ENCODE peak calls at places on chromosomes 4 and X, in four cellular contexts. X, W, J and Z are unnamed samples.

GRCh38 chr4:37983951-37984350 is 23.8 kb downstream of the PTTG2 start:
- DNase-seq in X (peak; percentile 31), J (no peak), W (no peak), Z (no peak)

GRCh38 chrX:139932077-139932900 is 564 bp downstream of the ATP11C start:
- DNase-seq in J (no peak), X (peak; percentile 26), W (no peak), Z (no peak)

GRCh38 chr4:15755321-15755750 is 22.8 kb upstream of the CD38 start:
- DNase-seq in X (peak; percentile 69), J (no peak), W (no peak), Z (no peak)

GRCh38 chr4:173185832-173186545 is 17.4 kb downstream of the GALNT7 start:
- DNase-seq in J (no peak), X (no peak), W (no peak), Z (no peak)

GRCh38 chr4:54958236-54958635 is 167.2 kb downstream of the KDR start:
- DNase-seq in J (no peak), W (no peak), X (peak; percentile 22), Z (no peak)

GRCh38 chr4:76674995-76675394 is 222.9 kb downstream of the SOWAHB start:
- DNase-seq in W (no peak), J (no peak), X (no peak), Z (no peak)

GRCh38 chr4:151202381-151202780 is 74.6 kb upstream of the PRSS48 start:
- DNase-seq in J (no peak), X (no peak), W (no peak), Z (no peak)

GRCh38 chr4:41438564-41438963 is 99.4 kb upstream of the LIMCH1 start:
- DNase-seq in W (no peak), X (no peak), J (no peak), Z (no peak)

GRCh38 chr4:70815370-70815769 is 24.3 kb downstream of the GRSF1 start:
- DNase-seq in J (no peak), X (no peak), W (no peak), Z (no peak)

GRCh38 chr4:184108006-184108501 is 109.6 kb downstream of the ENPP6 start:
- DNase-seq in W (no peak), X (no peak), J (no peak), Z (no peak)

GRCh38 chr4:173005912-173006633 is 162.5 kb upstream of the GALNT7 start:
- DNase-seq in X (no peak), J (no peak), W (no peak), Z (no peak)

GRCh38 chr4:25350561-25350960 is 26.5 kb upstream of the ANAPC4 start:
- DNase-seq in X (no peak), J (no peak), W (no peak), Z (peak; percentile 18)

GRCh38 chrX:123077671-123078070 is 106.4 kb upstream of the GRIA3 start:
- DNase-seq in J (no peak), X (no peak), W (no peak), Z (no peak)

GRCh38 chrX:147069926-147070325 is 255.4 kb upstream of the CXorf51A start:
- DNase-seq in J (no peak), W (no peak), X (no peak), Z (no peak)

GRCh38 chr4:151725087-151725486 is 35.7 kb downstream of the GATB start:
- DNase-seq in J (no peak), X (no peak), W (no peak), Z (peak; percentile 44)

GRCh38 chrX:100649550-100650356 is 5.8 kb downstream of the SRPX2 start:
- DNase-seq in W (no peak), J (no peak), X (peak; percentile 90), Z (peak; percentile 69)

GRCh38 chr4:7802093-7802726 is 137.5 kb downstream of the AFAP1 start:
- DNase-seq in X (peak; percentile 85), W (peak; percentile 81), J (peak; percentile 39), Z (peak; percentile 86)

GRCh38 chr4:52376107-52376704 is 282.9 kb downstream of the USP46 start:
- DNase-seq in W (no peak), J (no peak), X (peak; percentile 47), Z (peak; percentile 67)

GRCh38 chr4:169202143-169202699 is 68.5 kb downstream of the SH3RF1 start:
- DNase-seq in W (no peak), J (no peak), X (no peak), Z (no peak)

GRCh38 chrX:17584248-17584681 is 153.0 kb upstream of the SCML1 start:
- DNase-seq in W (no peak), X (peak; percentile 60), J (no peak), Z (peak; percentile 22)

GRCh38 chr4:87326460-87326859 is 3.8 kb upstream of the HSD17B13 start:
- DNase-seq in W (no peak), X (no peak), J (no peak), Z (no peak)

GRCh38 chrX:45622042-45622423 is 421.4 kb upstream of the DIPK2B start:
- DNase-seq in W (no peak), J (no peak), X (no peak), Z (no peak)

GRCh38 chr4:10730019-10730418 is 45.5 kb upstream of the CLNK start:
- DNase-seq in W (no peak), X (no peak), J (no peak), Z (no peak)

GRCh38 chr4:169985881-169986280 is 40.3 kb downstream of the MFAP3L start:
- DNase-seq in W (no peak), X (no peak), J (no peak), Z (no peak)

GRCh38 chrX:36849407-36849806 is 158.8 kb upstream of the FAM47C start:
- DNase-seq in X (no peak), J (no peak), W (no peak), Z (no peak)

GRCh38 chrX:13808865-13809264 is 8.0 kb downstream of the GPM6B start:
- DNase-seq in J (no peak), X (no peak), W (no peak), Z (no peak)

GRCh38 chr4:53908661-53909078 is 155.7 kb downstream of the CHIC2 start:
- DNase-seq in W (no peak), X (peak; percentile 97), J (no peak), Z (peak; percentile 80)

GRCh38 chr4:6491235-6491634 is 18.8 kb upstream of the PPP2R2C start:
- DNase-seq in J (no peak), X (no peak), W (peak; percentile 14), Z (no peak)

GRCh38 chrX:51568586-51568985 is 50.1 kb downstream of the CENPVL3 start:
- DNase-seq in W (no peak), J (no peak), X (peak; percentile 91), Z (no peak)

GRCh38 chr4:52019941-52020657 is at the start of gene LRRC66:
- DNase-seq in X (no peak), W (no peak), J (no peak), Z (no peak)

GRCh38 chr4:1460967-1461868 is 55.0 kb upstream of the NKX1-1 start:
- DNase-seq in X (no peak), J (no peak), W (no peak), Z (no peak)

GRCh38 chr4:10099521-10100325 is 16.9 kb downstream of the WDR1 start:
- DNase-seq in W (no peak), X (no peak), J (no peak), Z (no peak)

GRCh38 chr4:168059251-168059650 is 33.1 kb upstream of the ANXA10 start:
- DNase-seq in J (no peak), X (peak; percentile 72), W (no peak), Z (no peak)

GRCh38 chrX:71159335-71159734 is 14.7 kb downstream of the NLGN3 start:
- DNase-seq in J (no peak), X (no peak), W (no peak), Z (no peak)

GRCh38 chrX:22300130-22300529 is 27.4 kb downstream of the CBLL2 start:
- DNase-seq in W (no peak), X (peak; percentile 67), J (no peak), Z (peak; percentile 41)

GRCh38 chrX:11380187-11380586 is 87.0 kb downstream of the AMELX start:
- DNase-seq in J (no peak), W (no peak), X (no peak), Z (no peak)

GRCh38 chr4:186651181-186651603 is 72.5 kb downstream of the FAT1 start:
- DNase-seq in W (no peak), X (no peak), J (no peak), Z (no peak)

GRCh38 chr4:123941306-123941705 is 544.7 kb downstream of the SPRY1 start:
- DNase-seq in W (no peak), X (peak; percentile 61), J (no peak), Z (no peak)
- H3K27ac ChIP-seq in W (no peak overlapping the region), X (no peak overlapping the region), J (no peak overlapping the region), Z (no peak overlapping the region)

GRCh38 chr4:161148051-161148450 is 1015.7 kb downstream of the FSTL5 start:
- DNase-seq in J (no peak), W (no peak), X (no peak), Z (no peak)
- H3K56ac ChIP-seq in J (no peak overlapping the region), W (no peak overlapping the region), X (no peak overlapping the region), Z (no peak overlapping the region)

GRCh38 chr4:139144911-139145551 is 32.0 kb downstream of the ELF2 start:
- DNase-seq in W (no peak), X (no peak), J (no peak), Z (peak; percentile 95)

GRCh38 chr4:139144161-139144859 is 32.7 kb downstream of the ELF2 start:
- DNase-seq in X (peak; percentile 66), W (peak; percentile 53), J (no peak), Z (peak; percentile 70)

GRCh38 chr4:139142980-139143379 is 34.0 kb downstream of the ELF2 start:
- DNase-seq in X (no peak), J (no peak), W (no peak), Z (no peak)

GRCh38 chr4:139145552-139145932 is 31.5 kb downstream of the ELF2 start:
- DNase-seq in J (no peak), X (no peak), W (no peak), Z (no peak)

DNA sequence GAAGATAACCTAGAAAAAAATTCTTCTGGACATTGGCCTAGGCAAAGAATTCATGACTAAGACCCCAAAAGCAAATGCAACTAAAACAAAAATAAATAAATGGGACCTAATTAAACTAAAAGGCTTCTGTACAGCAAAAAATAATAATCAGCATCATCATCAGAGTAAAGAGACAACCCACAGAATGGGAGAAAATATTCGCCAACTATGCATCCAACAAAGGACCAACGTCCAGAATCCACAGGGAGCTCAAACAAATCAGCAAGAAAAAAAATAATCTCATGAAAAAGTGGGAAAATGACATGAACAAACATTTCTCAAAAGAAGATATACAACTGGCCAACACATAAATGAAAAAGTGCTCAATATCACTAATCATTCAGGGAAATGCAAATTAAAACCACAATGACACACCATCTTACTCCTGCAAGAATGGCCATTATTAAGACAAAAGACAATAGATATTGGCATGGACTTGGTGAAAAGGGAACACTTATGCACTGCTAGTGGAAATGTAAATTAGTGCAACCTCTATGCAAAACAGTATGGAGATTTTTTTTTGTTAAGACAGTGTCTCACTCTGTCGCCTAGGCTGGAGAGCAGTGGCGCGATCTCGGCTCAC is 30.0 kb downstream of the ELF2 start:
- DNase-seq in J (no peak), W (no peak), X (no peak), Z (no peak)
- H3K4ac ChIP-seq in J (no peak overlapping the region), W (no peak overlapping the region), X (no peak overlapping the region), Z (no peak overlapping the region)

DNA sequence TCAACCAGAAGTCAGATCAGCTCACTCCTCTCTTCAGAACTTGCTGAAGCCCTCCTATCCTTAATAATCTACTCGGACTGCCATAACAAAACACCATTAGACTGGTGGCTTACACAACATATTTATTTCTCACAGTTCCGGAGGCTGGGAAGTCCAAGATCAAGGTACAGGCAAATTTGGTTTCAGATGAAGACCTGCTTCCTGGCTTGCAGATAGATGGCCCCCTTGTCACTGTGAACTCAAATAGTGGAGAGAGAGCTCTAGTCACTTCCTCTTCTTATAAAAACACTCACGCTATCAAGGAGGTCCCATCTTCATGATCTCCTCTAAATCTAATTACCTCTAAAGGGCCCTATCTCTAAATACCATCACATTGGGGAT is 125.1 kb downstream of the CAMK2D start:
- DNase-seq in W (no peak), X (no peak), J (no peak), Z (peak; percentile 54)
- H3K27ac ChIP-seq in W (no peak overlapping the region), X (no peak overlapping the region), J (no peak overlapping the region), Z (no peak overlapping the region)

GRCh38 chrX:111511477-111511876 is at the start of gene SERTM2:
- DNase-seq in X (peak; percentile 4), W (peak; percentile 40), J (no peak), Z (peak; percentile 77)
- H3K56ac ChIP-seq in X (no peak within 1 kb of the TSS), W (no peak within 1 kb of the TSS), J (no peak within 1 kb of the TSS), Z (no peak within 1 kb of the TSS)